ENCODE peak calls at places on chromosomes 3 and 15, in seven cellular contexts. One of them, this sample, is unnamed.

GRCh38 chr3:30232546-30232945 is 373.9 kb upstream of the TGFBR2 start:
- DNase-seq in neural progenitor cell: no peak
- DNase-seq in body of pancreas: no peak
- DNase-seq in right atrium auricular region: no peak
- DNase-seq in DND-41: no peak
- DNase-seq in HCT116: no peak
- DNase-seq in colonic mucosa: no peak
- DNase-seq in this sample: no peak

GRCh38 chr3:142819214-142819613 is 69.7 kb downstream of the PCOLCE2 start:
- DNase-seq in neural progenitor cell: no peak
- DNase-seq in body of pancreas: no peak
- DNase-seq in right atrium auricular region: no peak
- DNase-seq in DND-41: no peak
- DNase-seq in HCT116: no peak
- DNase-seq in colonic mucosa: no peak
- DNase-seq in this sample: no peak

GRCh38 chr3:196604548-196604947 is 34.9 kb upstream of the NRROS start:
- DNase-seq in neural progenitor cell: no peak
- DNase-seq in body of pancreas: no peak
- DNase-seq in right atrium auricular region: no peak
- DNase-seq in DND-41: no peak
- DNase-seq in HCT116: no peak
- DNase-seq in colonic mucosa: no peak
- DNase-seq in this sample: no peak

GRCh38 chr3:168117059-168117458 is 21.3 kb upstream of the GOLIM4 start:
- DNase-seq in neural progenitor cell: no peak
- DNase-seq in body of pancreas: no peak
- DNase-seq in right atrium auricular region: no peak
- DNase-seq in DND-41: no peak
- DNase-seq in HCT116: no peak
- DNase-seq in colonic mucosa: no peak
- DNase-seq in this sample: no peak

GRCh38 chr3:86794336-86795065 is 196.4 kb downstream of the VGLL3 start:
- DNase-seq in neural progenitor cell: no peak
- DNase-seq in body of pancreas: no peak
- DNase-seq in right atrium auricular region: no peak
- DNase-seq in DND-41: no peak
- DNase-seq in HCT116: no peak
- DNase-seq in colonic mucosa: no peak
- DNase-seq in this sample: no peak

GRCh38 chr3:72492240-72492639 is 356.0 kb downstream of the SHQ1 start:
- DNase-seq in neural progenitor cell: peak; percentile 27
- DNase-seq in body of pancreas: peak; percentile 44
- DNase-seq in right atrium auricular region: peak; percentile 80
- DNase-seq in DND-41: no peak
- DNase-seq in HCT116: no peak
- DNase-seq in colonic mucosa: peak; percentile 30
- DNase-seq in this sample: peak; percentile 81

GRCh38 chr3:120560304-120561250 is 35.6 kb upstream of the NDUFB4 start:
- DNase-seq in neural progenitor cell: peak; percentile 54
- DNase-seq in body of pancreas: no peak
- DNase-seq in right atrium auricular region: no peak
- DNase-seq in DND-41: no peak
- DNase-seq in HCT116: no peak
- DNase-seq in colonic mucosa: no peak
- DNase-seq in this sample: no peak

GRCh38 chr3:55128201-55128870 is 200.5 kb upstream of the LRTM1 start:
- DNase-seq in neural progenitor cell: peak; percentile 31
- DNase-seq in body of pancreas: peak; percentile 6
- DNase-seq in right atrium auricular region: no peak
- DNase-seq in DND-41: no peak
- DNase-seq in HCT116: no peak
- DNase-seq in colonic mucosa: no peak
- DNase-seq in this sample: no peak

GRCh38 chr3:46892285-46893145 is 15.0 kb downstream of the PTH1R start:
- DNase-seq in neural progenitor cell: peak; percentile 93
- DNase-seq in body of pancreas: peak; percentile 78
- DNase-seq in right atrium auricular region: peak; percentile 83
- DNase-seq in DND-41: no peak
- DNase-seq in HCT116: peak; percentile 24
- DNase-seq in colonic mucosa: peak; percentile 60
- DNase-seq in this sample: no peak

GRCh38 chr15:78072080-78072892 is 5.2 kb downstream of the TBC1D2B start:
- DNase-seq in neural progenitor cell: no peak
- DNase-seq in body of pancreas: no peak
- DNase-seq in right atrium auricular region: no peak
- DNase-seq in DND-41: no peak
- DNase-seq in HCT116: no peak
- DNase-seq in colonic mucosa: peak; percentile 76
- DNase-seq in this sample: no peak

GRCh38 chr3:64493149-64493548 is 194.7 kb downstream of the ADAMTS9 start:
- DNase-seq in neural progenitor cell: no peak
- DNase-seq in body of pancreas: no peak
- DNase-seq in right atrium auricular region: no peak
- DNase-seq in DND-41: no peak
- DNase-seq in HCT116: no peak
- DNase-seq in colonic mucosa: no peak
- DNase-seq in this sample: no peak

GRCh38 chr15:91839867-91840266 is 13.6 kb upstream of the SLCO3A1 start:
- DNase-seq in neural progenitor cell: no peak
- DNase-seq in body of pancreas: no peak
- DNase-seq in right atrium auricular region: no peak
- DNase-seq in DND-41: no peak
- DNase-seq in HCT116: no peak
- DNase-seq in colonic mucosa: no peak
- DNase-seq in this sample: no peak

GRCh38 chr3:189455796-189456195 is 175.4 kb upstream of the TP63 start:
- DNase-seq in neural progenitor cell: no peak
- DNase-seq in body of pancreas: no peak
- DNase-seq in right atrium auricular region: no peak
- DNase-seq in DND-41: no peak
- DNase-seq in HCT116: no peak
- DNase-seq in colonic mucosa: no peak
- DNase-seq in this sample: no peak

GRCh38 chr3:112587336-112587735 is 25.5 kb downstream of the SLC35A5 start:
- DNase-seq in neural progenitor cell: no peak
- DNase-seq in body of pancreas: no peak
- DNase-seq in right atrium auricular region: no peak
- DNase-seq in DND-41: no peak
- DNase-seq in HCT116: no peak
- DNase-seq in colonic mucosa: no peak
- DNase-seq in this sample: no peak

GRCh38 chr3:52029053-52029452 is 27.3 kb downstream of the DUSP7 start:
- DNase-seq in neural progenitor cell: no peak
- DNase-seq in body of pancreas: no peak
- DNase-seq in right atrium auricular region: no peak
- DNase-seq in DND-41: no peak
- DNase-seq in HCT116: no peak
- DNase-seq in colonic mucosa: no peak
- DNase-seq in this sample: no peak

DNA sequence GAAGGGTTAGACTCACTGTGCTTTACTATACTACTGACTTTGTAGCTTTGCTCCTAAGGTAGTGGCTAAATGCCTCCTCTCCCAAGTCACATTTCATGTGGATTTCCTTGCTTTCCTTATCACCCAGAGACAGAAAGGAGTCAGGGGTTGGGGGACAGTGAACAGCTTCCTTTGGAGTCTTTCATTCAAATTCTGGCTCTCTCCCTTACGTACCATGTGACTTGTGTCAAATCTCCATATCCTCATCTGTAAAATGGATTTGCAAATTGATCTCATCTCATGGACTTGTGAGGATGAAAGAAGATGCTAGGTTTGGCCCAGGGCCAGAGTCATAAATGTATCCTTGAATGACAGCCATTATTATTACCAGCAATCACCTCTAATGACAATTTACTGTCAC is 67.8 kb upstream of the POLG start:
- DNase-seq in neural progenitor cell: no peak
- DNase-seq in body of pancreas: no peak
- DNase-seq in right atrium auricular region: no peak
- DNase-seq in DND-41: no peak
- DNase-seq in HCT116: no peak
- DNase-seq in colonic mucosa: no peak
- DNase-seq in this sample: no peak
- H3K27me3 ChIP-seq in neural progenitor cell: peaks cover 100% of the 10 kb centered on the region
- H3K27me3 ChIP-seq in body of pancreas: no peaks in the 10 kb centered on the region
- H3K27me3 ChIP-seq in right atrium auricular region: peaks cover 22% of the 10 kb centered on the region
- H3K27me3 ChIP-seq in DND-41: peaks cover 16% of the 10 kb centered on the region
- H3K27me3 ChIP-seq in HCT116: no peaks in the 10 kb centered on the region
- H3K27me3 ChIP-seq in colonic mucosa: peaks cover 81% of the 10 kb centered on the region
- H3K27me3 ChIP-seq in this sample: peaks cover 18% of the 10 kb centered on the region

DNA sequence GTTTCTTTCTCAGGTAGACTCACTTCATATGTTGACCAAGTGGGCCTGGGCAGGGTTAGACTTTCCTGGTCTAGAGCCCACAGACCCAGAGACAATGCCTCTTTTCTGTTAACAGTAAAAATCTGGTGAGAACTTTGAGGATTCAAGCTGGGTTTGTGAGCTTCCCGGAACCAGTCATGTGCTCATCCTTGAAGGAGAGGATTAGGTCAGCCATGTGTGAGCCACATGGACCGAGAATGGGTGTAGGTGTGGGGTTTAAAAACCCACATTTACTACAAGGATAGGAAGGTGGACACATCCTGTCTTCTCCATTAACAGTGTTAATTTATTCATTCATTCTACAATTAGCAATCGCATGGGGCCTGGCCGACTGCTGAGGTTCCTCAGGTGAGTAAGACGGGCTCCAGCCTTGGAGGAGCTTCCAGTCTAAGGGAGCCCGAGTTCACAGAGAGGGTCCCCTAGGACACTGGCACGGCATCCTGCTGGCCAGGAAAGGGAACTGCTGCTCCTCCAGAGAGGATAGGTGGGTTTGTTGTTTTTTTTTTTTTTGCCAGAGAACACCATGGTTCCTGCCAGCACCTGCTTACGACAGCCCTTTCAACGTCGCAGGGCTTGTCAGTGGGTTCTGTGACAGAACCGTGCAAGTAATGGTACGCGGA is 69.0 kb downstream of the SQOR start:
- DNase-seq in neural progenitor cell: peak; percentile 41
- DNase-seq in body of pancreas: no peak
- DNase-seq in right atrium auricular region: no peak
- DNase-seq in DND-41: no peak
- DNase-seq in HCT116: no peak
- DNase-seq in colonic mucosa: no peak
- DNase-seq in this sample: no peak
- TF ChIP-seq CTCF in neural progenitor cell: peak; percentile 51
- TF ChIP-seq CTCF in body of pancreas: no peak
- TF ChIP-seq CTCF in right atrium auricular region: no peak
- TF ChIP-seq CTCF in DND-41: no peak
- TF ChIP-seq CTCF in HCT116: no peak
- TF ChIP-seq CTCF in colonic mucosa: peak; percentile 16
- TF ChIP-seq CTCF in this sample: no peak

GRCh38 chr15:63729115-63729884 is 104.4 kb downstream of the HERC1 start:
- DNase-seq in neural progenitor cell: no peak
- DNase-seq in body of pancreas: no peak
- DNase-seq in right atrium auricular region: no peak
- DNase-seq in DND-41: no peak
- DNase-seq in HCT116: no peak
- DNase-seq in colonic mucosa: peak; percentile 49
- DNase-seq in this sample: no peak
- H3K36me3 ChIP-seq in neural progenitor cell: peaks cover 8% of the 10 kb centered on the region
- H3K36me3 ChIP-seq in body of pancreas: peaks cover 9% of the 10 kb centered on the region
- H3K36me3 ChIP-seq in right atrium auricular region: peaks cover 81% of the 10 kb centered on the region
- H3K36me3 ChIP-seq in DND-41: peaks cover 53% of the 10 kb centered on the region
- H3K36me3 ChIP-seq in HCT116: peaks cover 2% of the 10 kb centered on the region
- H3K36me3 ChIP-seq in colonic mucosa: no peaks in the 10 kb centered on the region
- H3K36me3 ChIP-seq in this sample: peaks cover 77% of the 10 kb centered on the region

DNA sequence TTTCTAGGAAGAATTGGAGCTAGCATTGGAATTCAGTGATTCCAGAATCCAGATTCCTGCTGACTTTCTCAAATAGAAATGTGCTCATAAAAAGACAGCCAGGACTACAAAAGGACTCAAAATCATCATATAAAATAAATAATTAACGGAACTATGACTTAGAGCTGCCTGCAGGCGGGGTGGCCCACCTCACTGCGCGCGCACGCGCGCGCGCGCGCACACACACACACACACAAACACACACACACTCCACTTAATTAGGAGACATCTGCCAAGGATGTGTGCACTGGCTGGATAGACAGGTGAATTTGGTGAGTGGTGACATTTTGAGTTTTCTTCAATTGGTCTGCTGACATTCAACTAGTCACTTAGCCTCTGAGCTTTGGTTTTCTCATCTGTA is 6.9 kb upstream of the MEX3B start:
- DNase-seq in neural progenitor cell: no peak
- DNase-seq in body of pancreas: no peak
- DNase-seq in right atrium auricular region: no peak
- DNase-seq in DND-41: no peak
- DNase-seq in HCT116: no peak
- DNase-seq in colonic mucosa: no peak
- DNase-seq in this sample: no peak
- H3K27me3 ChIP-seq in neural progenitor cell: peaks cover 34% of the 10 kb centered on the region
- H3K27me3 ChIP-seq in body of pancreas: no peaks in the 10 kb centered on the region
- H3K27me3 ChIP-seq in right atrium auricular region: peaks cover 4% of the 10 kb centered on the region
- H3K27me3 ChIP-seq in DND-41: peaks cover 17% of the 10 kb centered on the region
- H3K27me3 ChIP-seq in HCT116: peaks cover 1% of the 10 kb centered on the region
- H3K27me3 ChIP-seq in colonic mucosa: peaks cover 14% of the 10 kb centered on the region
- H3K27me3 ChIP-seq in this sample: peaks cover 49% of the 10 kb centered on the region

GRCh38 chr15:29938701-29939340 is 116.6 kb upstream of the TJP1 start:
- DNase-seq in neural progenitor cell: peak; percentile 13
- DNase-seq in body of pancreas: no peak
- DNase-seq in right atrium auricular region: no peak
- DNase-seq in DND-41: no peak
- DNase-seq in HCT116: no peak
- DNase-seq in colonic mucosa: no peak
- DNase-seq in this sample: no peak
- TF ChIP-seq CTCF in neural progenitor cell: peak; percentile 24
- TF ChIP-seq CTCF in body of pancreas: no peak
- TF ChIP-seq CTCF in right atrium auricular region: no peak
- TF ChIP-seq CTCF in DND-41: peak; percentile 16
- TF ChIP-seq CTCF in HCT116: no peak
- TF ChIP-seq CTCF in colonic mucosa: no peak
- TF ChIP-seq CTCF in this sample: peak; percentile 74

DNA sequence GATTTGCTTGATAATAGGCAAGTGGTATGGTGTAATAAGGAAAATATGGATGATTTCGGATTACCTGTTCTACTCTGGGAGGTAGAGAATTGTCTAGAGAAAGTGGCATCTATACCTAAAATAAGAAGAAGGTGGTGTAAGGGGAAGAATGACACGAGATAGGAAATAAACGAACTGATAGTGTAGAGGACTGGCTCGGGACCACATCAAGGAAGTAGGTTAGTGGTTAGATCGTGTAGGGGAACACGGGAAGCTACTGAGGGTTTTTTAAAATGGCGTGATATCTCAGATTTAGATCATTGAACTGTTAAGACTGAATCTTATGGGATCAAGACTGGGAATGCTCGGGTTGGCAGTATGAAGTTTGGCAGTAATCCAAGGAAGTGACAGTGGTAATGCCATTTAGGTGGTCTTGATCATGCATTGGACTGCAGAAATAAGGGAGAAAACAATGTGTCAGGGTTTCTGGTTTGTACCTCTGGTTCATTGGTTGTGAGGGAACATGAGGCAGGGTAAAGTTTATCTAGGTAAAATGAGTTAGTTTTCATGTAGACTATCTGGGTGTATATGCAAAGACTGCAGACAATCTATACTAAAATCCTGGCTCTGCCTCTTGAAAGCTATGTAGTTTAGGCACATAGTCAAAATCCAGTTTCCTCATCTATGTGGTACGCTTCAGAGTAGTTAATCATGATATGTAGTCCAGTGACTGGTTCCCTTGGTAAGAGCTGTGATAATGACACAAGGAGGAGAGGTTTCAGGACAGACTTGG is 7.4 kb downstream of the RPL14 start:
- DNase-seq in neural progenitor cell: no peak
- DNase-seq in body of pancreas: no peak
- DNase-seq in right atrium auricular region: no peak
- DNase-seq in DND-41: peak; percentile 29
- DNase-seq in HCT116: no peak
- DNase-seq in colonic mucosa: no peak
- DNase-seq in this sample: no peak
- H3K36me3 ChIP-seq in neural progenitor cell: peaks cover 4% of the 10 kb centered on the region
- H3K36me3 ChIP-seq in body of pancreas: peaks cover 12% of the 10 kb centered on the region
- H3K36me3 ChIP-seq in right atrium auricular region: peaks cover 52% of the 10 kb centered on the region
- H3K36me3 ChIP-seq in DND-41: peaks cover 58% of the 10 kb centered on the region
- H3K36me3 ChIP-seq in HCT116: peaks cover 48% of the 10 kb centered on the region
- H3K36me3 ChIP-seq in colonic mucosa: peaks cover 20% of the 10 kb centered on the region
- H3K36me3 ChIP-seq in this sample: peaks cover 45% of the 10 kb centered on the region